ENCODE peak calls at places on chromosomes 16 and 17, in four cellular contexts. One of them, this sample, is unnamed.

GRCh38 chr17:2853722-2854580 is 57.7 kb downstream of the RAP1GAP2 start:
- DNase-seq in AG04449: no peak
- DNase-seq in choroid plexus epithelial cell: no peak
- DNase-seq in fibroblast of the aortic adventitia: no peak
- DNase-seq in this sample: peak

GRCh38 chr16:57576429-57576870 is 34.0 kb downstream of the ADGRG5 start:
- DNase-seq in fibroblast of the aortic adventitia: peak
- DNase-seq in AG04449: no peak
- DNase-seq in choroid plexus epithelial cell: peak
- DNase-seq in this sample: peak

GRCh38 chr16:12317121-12317810 is 340.7 kb downstream of the SNX29 start:
- DNase-seq in fibroblast of the aortic adventitia: no peak
- DNase-seq in AG04449: no peak
- DNase-seq in choroid plexus epithelial cell: no peak
- DNase-seq in this sample: no peak

GRCh38 chr17:57288034-57288752 is 31.9 kb downstream of the MSI2 start:
- DNase-seq in AG04449: no peak
- DNase-seq in choroid plexus epithelial cell: no peak
- DNase-seq in fibroblast of the aortic adventitia: peak
- DNase-seq in this sample: peak

GRCh38 chr16:75251280-75252048 is at the start of gene BCAR1:
- DNase-seq in fibroblast of the aortic adventitia: peak
- DNase-seq in choroid plexus epithelial cell: peak
- DNase-seq in AG04449: peak
- DNase-seq in this sample: peak

GRCh38 chr17:9409430-9409829 is 166.2 kb downstream of the STX8 start:
- DNase-seq in choroid plexus epithelial cell: no peak
- DNase-seq in AG04449: no peak
- DNase-seq in fibroblast of the aortic adventitia: peak
- DNase-seq in this sample: no peak

GRCh38 chr16:67198238-67198734 is 645 bp upstream of the ELMO3 start:
- DNase-seq in choroid plexus epithelial cell: no peak
- DNase-seq in AG04449: no peak
- DNase-seq in fibroblast of the aortic adventitia: peak
- DNase-seq in this sample: no peak

GRCh38 chr17:61517265-61517664 is 65.0 kb downstream of the TBX4 start:
- DNase-seq in choroid plexus epithelial cell: no peak
- DNase-seq in AG04449: no peak
- DNase-seq in fibroblast of the aortic adventitia: no peak
- DNase-seq in this sample: no peak

GRCh38 chr17:17837966-17838962 is 1.5 kb upstream of the SREBF1 start:
- DNase-seq in AG04449: no peak
- DNase-seq in choroid plexus epithelial cell: no peak
- DNase-seq in fibroblast of the aortic adventitia: peak
- DNase-seq in this sample: peak

GRCh38 chr16:81485824-81486554 is 41.4 kb downstream of the CMIP start:
- DNase-seq in fibroblast of the aortic adventitia: peak
- DNase-seq in AG04449: no peak
- DNase-seq in choroid plexus epithelial cell: peak
- DNase-seq in this sample: no peak

DNA sequence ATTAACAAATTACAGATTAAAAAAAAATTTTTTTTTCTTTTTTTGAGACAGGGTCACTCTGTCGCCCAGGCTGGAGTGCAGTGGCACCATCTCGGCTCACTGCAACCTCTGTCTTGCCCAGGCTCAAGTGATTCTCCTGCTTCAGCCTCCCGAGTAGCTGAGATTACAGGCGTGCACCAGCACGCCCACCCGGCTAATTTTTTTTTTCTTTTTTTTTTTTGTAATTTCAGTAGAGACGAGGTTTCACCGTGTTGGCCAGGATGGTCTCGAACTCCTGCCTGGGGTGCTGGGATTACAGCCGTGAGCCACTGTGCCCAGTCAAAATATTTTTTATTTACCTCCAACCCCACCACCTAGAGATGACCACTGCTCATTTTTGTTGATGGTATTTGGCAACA is 25.5 kb downstream of the ACTG1 start:
- DNase-seq in AG04449: no peak
- DNase-seq in choroid plexus epithelial cell: no peak
- DNase-seq in fibroblast of the aortic adventitia: no peak
- DNase-seq in this sample: no peak
- H3K4me3 ChIP-seq in AG04449: no peak
- H3K4me3 ChIP-seq in choroid plexus epithelial cell: no peak
- H3K4me3 ChIP-seq in fibroblast of the aortic adventitia: no peak
- H3K4me3 ChIP-seq in this sample: peak

GRCh38 chr16:27406729-27407128 is 4.8 kb downstream of the IL21R start:
- DNase-seq in AG04449: no peak
- DNase-seq in fibroblast of the aortic adventitia: no peak
- DNase-seq in choroid plexus epithelial cell: no peak
- DNase-seq in this sample: no peak

GRCh38 chr16:27403601-27403992 is 1.6 kb downstream of the IL21R start:
- DNase-seq in AG04449: no peak
- DNase-seq in fibroblast of the aortic adventitia: no peak
- DNase-seq in choroid plexus epithelial cell: no peak
- DNase-seq in this sample: no peak

GRCh38 chr16:27407158-27407557 is 5.2 kb downstream of the IL21R start:
- DNase-seq in fibroblast of the aortic adventitia: no peak
- DNase-seq in AG04449: no peak
- DNase-seq in choroid plexus epithelial cell: no peak
- DNase-seq in this sample: no peak

GRCh38 chr16:27404163-27404823 is 2.3 kb downstream of the IL21R start:
- DNase-seq in fibroblast of the aortic adventitia: no peak
- DNase-seq in choroid plexus epithelial cell: no peak
- DNase-seq in AG04449: no peak
- DNase-seq in this sample: no peak

DNA sequence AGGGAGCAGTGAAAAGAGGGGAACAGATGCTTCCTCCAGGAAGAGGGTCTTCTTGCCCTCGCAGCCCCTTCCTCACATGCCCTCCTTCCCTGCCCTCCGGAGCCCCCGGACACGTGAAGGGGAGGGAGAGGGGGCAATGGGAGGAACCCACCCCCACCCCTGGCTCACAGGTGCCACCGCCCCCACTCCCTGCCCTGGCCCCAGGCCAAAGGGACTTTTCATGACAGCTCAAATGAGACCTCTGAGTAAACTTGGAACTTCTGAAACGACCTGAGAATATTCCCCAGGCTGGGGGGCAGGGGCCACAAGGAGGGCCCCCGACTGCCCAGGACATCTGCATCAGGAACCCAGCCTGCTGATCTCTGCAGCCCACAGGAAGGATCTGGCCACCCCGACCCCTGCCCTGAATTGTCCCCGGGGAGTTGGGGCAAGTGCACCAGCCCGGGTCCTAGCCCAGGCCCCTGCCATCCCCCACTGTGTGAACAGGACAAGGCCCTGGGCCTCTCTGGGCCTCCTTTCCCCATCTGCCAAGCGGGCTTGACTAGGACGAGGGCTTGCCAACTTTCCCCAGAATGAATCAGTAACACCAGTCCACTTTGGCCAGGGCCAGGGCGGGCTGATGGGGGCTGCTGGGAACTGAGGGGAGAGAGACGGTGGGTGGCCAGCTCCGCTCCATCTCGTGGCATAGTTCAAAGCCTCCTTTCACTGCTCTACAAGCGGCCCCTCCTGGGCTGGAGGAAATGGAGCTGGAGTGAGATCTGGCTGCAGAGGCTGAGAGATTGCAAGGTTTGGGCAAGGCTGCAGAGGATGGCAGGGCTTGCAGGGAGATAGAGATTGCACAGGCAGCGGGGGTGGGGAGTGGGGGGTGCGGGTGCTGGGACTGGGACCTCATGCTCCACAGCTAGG is 3.8 kb downstream of the IL21R start:
- DNase-seq in AG04449: no peak
- DNase-seq in choroid plexus epithelial cell: no peak
- DNase-seq in fibroblast of the aortic adventitia: peak
- DNase-seq in this sample: no peak
- H3K4me3 ChIP-seq in AG04449: no peak
- H3K4me3 ChIP-seq in choroid plexus epithelial cell: no peak
- H3K4me3 ChIP-seq in fibroblast of the aortic adventitia: no peak
- H3K4me3 ChIP-seq in this sample: no peak

DNA sequence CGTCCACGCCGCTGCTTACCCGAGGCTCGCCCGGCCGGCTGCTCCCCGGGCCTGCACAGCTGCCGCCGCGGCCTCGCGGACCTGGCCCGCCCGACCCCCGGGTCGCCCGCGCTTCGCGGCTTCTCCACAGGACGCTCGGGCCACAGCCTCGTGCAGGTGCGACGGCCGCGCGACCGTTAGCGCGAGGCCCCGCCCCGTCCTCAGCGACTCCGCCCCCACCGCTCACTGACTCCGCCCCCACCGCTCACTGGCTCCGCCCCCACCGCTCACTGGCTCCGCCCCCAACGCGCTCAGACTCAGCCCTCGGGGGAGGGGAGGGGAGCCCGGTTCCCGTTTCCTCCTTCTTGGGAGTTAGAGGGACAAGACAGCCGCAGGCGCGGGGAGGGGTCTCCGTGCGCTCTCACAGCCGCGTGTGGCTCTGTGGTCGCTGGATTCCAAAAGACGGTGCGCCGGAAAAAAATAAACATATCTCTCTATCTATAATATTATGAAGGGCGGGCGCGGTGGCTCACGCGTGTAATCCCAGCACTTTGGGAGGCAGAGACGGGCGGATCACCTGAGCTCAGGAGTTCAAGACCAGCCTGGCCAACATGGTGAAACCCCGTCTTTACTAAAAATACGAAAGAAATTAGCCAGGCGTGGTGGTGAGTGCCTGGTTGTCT is at the start of gene MEIOB:
- DNase-seq in choroid plexus epithelial cell: peak
- DNase-seq in fibroblast of the aortic adventitia: no peak
- DNase-seq in AG04449: no peak
- DNase-seq in this sample: no peak
- H3K4me3 ChIP-seq in choroid plexus epithelial cell: peak
- H3K4me3 ChIP-seq in fibroblast of the aortic adventitia: peak
- H3K4me3 ChIP-seq in AG04449: peak
- H3K4me3 ChIP-seq in this sample: peak

GRCh38 chr17:76138896-76139248 is 2.2 kb downstream of the FOXJ1 start:
- DNase-seq in choroid plexus epithelial cell: no peak
- DNase-seq in AG04449: no peak
- DNase-seq in fibroblast of the aortic adventitia: no peak
- DNase-seq in this sample: no peak

GRCh38 chr17:76139261-76139752 is 1.7 kb downstream of the FOXJ1 start:
- DNase-seq in AG04449: no peak
- DNase-seq in fibroblast of the aortic adventitia: no peak
- DNase-seq in choroid plexus epithelial cell: no peak
- DNase-seq in this sample: no peak

GRCh38 chr17:76141212-76142043 is at the start of gene FOXJ1:
- DNase-seq in choroid plexus epithelial cell: peak
- DNase-seq in fibroblast of the aortic adventitia: peak
- DNase-seq in AG04449: peak
- DNase-seq in this sample: peak

GRCh38 chr17:76140661-76141211 is 309 bp downstream of the FOXJ1 start:
- DNase-seq in AG04449: no peak
- DNase-seq in choroid plexus epithelial cell: no peak
- DNase-seq in fibroblast of the aortic adventitia: no peak
- DNase-seq in this sample: no peak

GRCh38 chr17:76139801-76140660 is 1.0 kb downstream of the FOXJ1 start:
- DNase-seq in AG04449: no peak
- DNase-seq in fibroblast of the aortic adventitia: no peak
- DNase-seq in choroid plexus epithelial cell: no peak
- DNase-seq in this sample: no peak
- H3K4me3 ChIP-seq in AG04449: no peak
- H3K4me3 ChIP-seq in fibroblast of the aortic adventitia: no peak
- H3K4me3 ChIP-seq in choroid plexus epithelial cell: no peak
- H3K4me3 ChIP-seq in this sample: peak

GRCh38 chr16:694863-695354 is 4.7 kb upstream of the WDR24 start:
- DNase-seq in choroid plexus epithelial cell: no peak
- DNase-seq in AG04449: no peak
- DNase-seq in fibroblast of the aortic adventitia: no peak
- DNase-seq in this sample: no peak

GRCh38 chr16:693364-693763 is 3.2 kb upstream of the WDR24 start:
- DNase-seq in AG04449: no peak
- DNase-seq in choroid plexus epithelial cell: no peak
- DNase-seq in fibroblast of the aortic adventitia: no peak
- DNase-seq in this sample: no peak

GRCh38 chr16:692356-693108 is 2.3 kb upstream of the WDR24 start:
- DNase-seq in choroid plexus epithelial cell: no peak
- DNase-seq in fibroblast of the aortic adventitia: no peak
- DNase-seq in AG04449: no peak
- DNase-seq in this sample: no peak

GRCh38 chr16:694187-694862 is 4.1 kb upstream of the WDR24 start:
- DNase-seq in fibroblast of the aortic adventitia: no peak
- DNase-seq in AG04449: no peak
- DNase-seq in choroid plexus epithelial cell: no peak
- DNase-seq in this sample: no peak

GRCh38 chr16:693766-694165 is 3.6 kb upstream of the WDR24 start:
- DNase-seq in AG04449: no peak
- DNase-seq in choroid plexus epithelial cell: no peak
- DNase-seq in fibroblast of the aortic adventitia: no peak
- DNase-seq in this sample: no peak
- H3K4me3 ChIP-seq in AG04449: no peak
- H3K4me3 ChIP-seq in choroid plexus epithelial cell: no peak
- H3K4me3 ChIP-seq in fibroblast of the aortic adventitia: no peak
- H3K4me3 ChIP-seq in this sample: peak

DNA sequence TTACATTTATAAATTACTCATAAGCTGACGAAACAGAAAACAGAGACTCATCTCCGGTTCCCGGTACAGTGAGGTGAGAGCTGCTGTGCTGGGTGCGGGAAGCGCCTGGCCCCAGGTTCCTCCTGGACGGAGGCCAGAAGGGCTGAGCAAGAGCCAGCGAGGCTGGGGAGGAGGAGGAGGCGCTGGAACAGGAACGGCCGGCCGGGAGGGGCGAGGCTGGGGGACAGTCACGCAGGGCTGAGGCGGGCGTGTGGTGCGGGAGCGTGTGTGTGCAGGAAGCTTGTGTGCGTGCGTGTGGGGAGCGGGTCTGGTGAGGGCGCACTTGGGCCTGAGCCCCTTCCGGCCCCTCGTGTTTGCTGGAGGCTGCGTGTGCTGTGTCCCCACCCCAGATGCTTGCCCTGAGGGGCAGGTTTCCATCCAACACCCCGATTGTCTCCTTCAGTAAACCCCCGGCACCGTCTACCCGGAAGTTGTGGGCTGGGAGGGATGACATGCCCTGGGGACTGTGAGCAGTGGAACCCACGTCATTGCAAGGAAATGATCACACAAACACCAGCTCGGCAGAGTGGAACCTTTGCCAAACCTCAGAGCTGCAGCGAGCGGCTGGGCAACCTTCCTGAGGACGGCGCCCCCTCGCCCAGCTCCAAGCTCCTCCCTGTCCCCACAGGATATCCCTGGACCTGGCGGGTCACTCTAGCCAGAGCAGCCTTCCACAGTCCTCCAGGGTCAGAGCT is 19.4 kb downstream of the CD7 start:
- DNase-seq in choroid plexus epithelial cell: peak
- DNase-seq in fibroblast of the aortic adventitia: peak
- DNase-seq in AG04449: peak
- DNase-seq in this sample: peak
- H3K4me3 ChIP-seq in choroid plexus epithelial cell: peak
- H3K4me3 ChIP-seq in fibroblast of the aortic adventitia: peak
- H3K4me3 ChIP-seq in AG04449: peak
- H3K4me3 ChIP-seq in this sample: peak